ENCODE peak calls at places on chromosomes 16 and 17, in ten cellular contexts. M is IMR-90, J is left lung, F is brain microvascular endothelial cell, B is astrocyte of the spinal cord, C is dorsolateral prefrontal cortex, I is right cardiac atrium, N is transverse colon, T is AG09309, L is epithelial cell of proximal tubule. Z is an unnamed sample.

GRCh38 chr16:52077656-52078055 is 469.3 kb downstream of the TOX3 start:
- DNase-seq in J (no peak), I (no peak), C (peak; percentile 60), B (no peak), F (no peak), L (no peak), T (no peak), M (no peak), N (no peak), Z (no peak)

GRCh38 chr16:27304102-27304501 is 9.7 kb upstream of the IL4R start:
- DNase-seq in M (no peak), I (no peak), B (no peak), F (no peak), J (no peak), T (no peak), L (no peak), N (no peak), C (no peak), Z (no peak)

GRCh38 chr17:68763551-68763950 is 162.4 kb upstream of the FAM20A start:
- DNase-seq in J (no peak), I (no peak), T (no peak), C (no peak), N (no peak), M (peak; percentile 40), B (peak; percentile 26), L (peak; percentile 25), F (peak; percentile 3), Z (no peak)

GRCh38 chr17:10217916-10218315 is 19.5 kb upstream of the GAS7 start:
- DNase-seq in B (no peak), C (no peak), F (no peak), L (no peak), M (peak; percentile 21), T (no peak), I (no peak), N (no peak), J (no peak), Z (no peak)

GRCh38 chr17:8391711-8392110 is 5.9 kb downstream of the RNF222 start:
- DNase-seq in F (no peak), M (peak; percentile 11), I (no peak), C (no peak), T (no peak), B (no peak), L (no peak), N (no peak), J (no peak), Z (no peak)

GRCh38 chr16:2329532-2329931 is 11.0 kb downstream of the ABCA3 start:
- DNase-seq in B (no peak), I (no peak), C (no peak), M (no peak), F (no peak), J (peak; percentile 84), L (no peak), N (no peak), T (no peak), Z (no peak)

GRCh38 chr16:86074651-86075487 is 175.9 kb downstream of the IRF8 start:
- DNase-seq in F (no peak), L (no peak), T (no peak), C (no peak), I (no peak), J (peak; percentile 32), N (peak; percentile 6), B (no peak), M (peak; percentile 61), Z (no peak)

GRCh38 chr17:77037943-77038342 is 102.8 kb upstream of the SEC14L1 start:
- DNase-seq in F (no peak), T (no peak), L (no peak), J (no peak), I (no peak), C (no peak), M (no peak), B (no peak), N (no peak), Z (no peak)

GRCh38 chr16:4341250-4341649 is 9.9 kb downstream of the PAM16 start:
- DNase-seq in J (no peak), N (no peak), C (no peak), F (no peak), M (no peak), I (no peak), L (no peak), B (no peak), T (no peak), Z (no peak)

GRCh38 chr17:19448341-19449268 is 37.6 kb downstream of the RNF112 start:
- DNase-seq in N (no peak), J (no peak), M (peak; percentile 99), L (peak; percentile 69), C (no peak), I (no peak), F (peak; percentile 92), B (peak; percentile 94), T (peak; percentile 92), Z (no peak)

GRCh38 chr16:30948087-30948955 is 547 bp upstream of the ORAI3 start:
- DNase-seq in L (peak; percentile 84), F (peak; percentile 98), I (peak; percentile 90), J (peak; percentile 91), M (peak; percentile 96), C (peak; percentile 94), B (peak; percentile 98), N (peak; percentile 81), T (peak; percentile 90), Z (peak; percentile 96)
- H3K4me3 ChIP-seq in L (peak overlapping the region; percentile 95), F (peak overlapping the region; percentile 75), I (peak overlapping the region; percentile 93), J (peak overlapping the region; percentile 93), M (peak overlapping the region; percentile 79), C (peak overlapping the region; percentile 88), B (peak overlapping the region; percentile 70), N (peak overlapping the region; percentile 70), T (peak overlapping the region; percentile 88), Z (peak overlapping the region; percentile 91)

GRCh38 chr17:72946126-72946525 is 146.4 kb downstream of the SLC39A11 start:
- DNase-seq in B (no peak), T (no peak), J (no peak), L (no peak), F (no peak), C (no peak), I (no peak), M (no peak), N (no peak), Z (no peak)
- H3K4me3 ChIP-seq in B (no peak overlapping the region), T (no peak overlapping the region), J (no peak overlapping the region), L (no peak overlapping the region), F (no peak overlapping the region), C (no peak overlapping the region), I (no peak overlapping the region), M (no peak overlapping the region), N (no peak overlapping the region), Z (no peak overlapping the region)

GRCh38 chr16:72910371-72910770 is 137.6 kb downstream of the ZFHX3 start:
- DNase-seq in B (no peak), L (no peak), F (no peak), C (no peak), J (no peak), M (no peak), T (no peak), I (no peak), N (no peak), Z (no peak)
- H3K4me3 ChIP-seq in B (no peak overlapping the region), L (no peak overlapping the region), F (no peak overlapping the region), C (no peak overlapping the region), J (no peak overlapping the region), M (no peak overlapping the region), T (no peak overlapping the region), I (no peak overlapping the region), N (no peak overlapping the region), Z (no peak overlapping the region)

DNA sequence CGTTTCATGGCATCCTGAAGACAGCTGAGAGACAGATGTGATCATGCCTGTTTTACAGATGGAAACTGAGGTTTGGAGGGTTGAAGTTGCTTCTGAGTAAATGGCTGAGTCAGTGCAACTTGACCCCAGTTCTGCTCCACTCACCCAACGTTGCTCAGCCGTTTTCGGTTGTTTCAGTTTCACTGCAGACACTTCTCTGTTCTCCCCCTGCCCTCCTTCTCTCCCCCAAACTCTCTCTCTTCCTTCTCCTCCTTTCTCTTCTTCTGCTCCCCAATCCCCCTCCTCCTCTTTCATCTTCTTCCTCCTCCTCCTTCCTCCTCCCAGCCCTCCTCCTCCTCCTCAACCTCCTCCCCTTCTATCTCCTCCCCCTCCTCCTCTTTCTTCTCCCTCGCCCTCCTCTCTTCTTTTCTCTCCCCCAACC is 9.4 kb upstream of the CEP20 start:
- DNase-seq in B (peak; percentile 53), L (peak; percentile 26), N (no peak), T (no peak), J (no peak), C (no peak), F (peak; percentile 23), M (peak; percentile 79), I (no peak), Z (no peak)
- H3K4me3 ChIP-seq in B (no peak overlapping the region), L (no peak overlapping the region), N (no peak overlapping the region), T (peak overlapping the region; percentile 27), J (no peak overlapping the region), C (no peak overlapping the region), F (no peak overlapping the region), M (peak overlapping the region; percentile 10), I (no peak overlapping the region), Z (no peak overlapping the region)

Z was measured in coronary artery.